ENCODE peak calls at places on chromosomes 13 and 19, in six cellular contexts. Y is endodermal cell; T is hepatocyte; W is naive thymus-derived CD4-positive, alpha-beta T cell; I is cardiac muscle cell; A is psoas muscle. J is an unnamed sample. For H3K4me1, the result is how much of the 10 kb centered on the place peaks cover.

GRCh38 chr19:51181913-51182419 is 39.9 kb downstream of the SIGLEC7 start:
- DNase-seq in I (peak), T (no peak), Y (peak), W (no peak), A (no peak), J (no peak)

GRCh38 chr13:58882556-58882955 is 1251.0 kb downstream of the PCDH17 start:
- DNase-seq in W (no peak), A (no peak), I (no peak), T (no peak), Y (no peak), J (no peak)

GRCh38 chr19:1252221-1252817 is 3.9 kb downstream of the MIDN start:
- DNase-seq in T (peak), A (peak), W (peak), Y (no peak), I (peak), J (peak)

GRCh38 chr19:30374791-30375650 is 2.8 kb downstream of the ZNF536 start:
- DNase-seq in W (no peak), A (no peak), Y (peak), I (no peak), T (peak), J (no peak)

GRCh38 chr19:40174087-40174486 is 17.1 kb upstream of the MAP3K10 start:
- DNase-seq in A (no peak), W (no peak), T (no peak), I (no peak), Y (no peak), J (no peak)

GRCh38 chr13:102769679-102770078 is 3.9 kb downstream of the TEX30 start:
- DNase-seq in A (no peak), I (peak), W (no peak), T (no peak), Y (no peak), J (no peak)

GRCh38 chr13:112247471-112248405 is 128.4 kb upstream of the SPACA7 start:
- DNase-seq in Y (peak), W (no peak), I (no peak), T (no peak), A (no peak), J (no peak)

GRCh38 chr19:3095375-3096191 is 1.4 kb downstream of the GNA11 start:
- DNase-seq in W (no peak), T (peak), Y (peak), A (no peak), I (no peak), J (peak)

GRCh38 chr19:2425622-2426581 is 1.5 kb downstream of the TIMM13 start:
- DNase-seq in I (no peak), T (no peak), Y (peak), A (no peak), W (no peak), J (no peak)

GRCh38 chr13:41848435-41849255 is 112.3 kb downstream of the VWA8 start:
- DNase-seq in A (no peak), T (no peak), Y (peak), W (no peak), I (peak), J (no peak)

GRCh38 chr19:18274776-18275356 is 614 bp upstream of the IQCN start:
- DNase-seq in A (peak), I (peak), Y (peak), T (peak), W (no peak), J (peak)

GRCh38 chr19:42149447-42150202 is 17.4 kb upstream of the POU2F2 start:
- DNase-seq in I (no peak), A (no peak), Y (no peak), T (no peak), W (no peak), J (no peak)

GRCh38 chr13:42497798-42498197 is 76.2 kb upstream of the TNFSF11 start:
- DNase-seq in A (no peak), I (peak), W (no peak), T (peak), Y (no peak), J (peak)

GRCh38 chr19:4064073-4064550 is 2.6 kb downstream of the ZBTB7A start:
- DNase-seq in T (peak), I (peak), W (no peak), Y (peak), A (peak), J (no peak)

GRCh38 chr13:23953860-23954512 is 56.7 kb upstream of the C1QTNF9B start:
- DNase-seq in W (no peak), A (no peak), T (no peak), I (no peak), Y (no peak), J (no peak)

GRCh38 chr19:47075941-47076340 is 27.5 kb upstream of the TMEM160 start:
- DNase-seq in I (no peak), W (no peak), Y (no peak), T (no peak), A (no peak), J (no peak)

GRCh38 chr19:33022472-33023116 is 42.1 kb downstream of the RHPN2 start:
- DNase-seq in I (no peak), A (no peak), W (no peak), T (no peak), Y (peak), J (no peak)

GRCh38 chr13:108828053-108828806 is 198.8 kb downstream of the MYO16 start:
- DNase-seq in Y (no peak), I (no peak), A (no peak), T (no peak), W (no peak), J (no peak)

GRCh38 chr19:1774999-1775772 is 21.9 kb downstream of the ONECUT3 start:
- DNase-seq in A (no peak), W (no peak), T (no peak), Y (peak), I (peak), J (no peak)

GRCh38 chr19:37990362-37990761 is 83.4 kb downstream of the SIPA1L3 start:
- DNase-seq in A (no peak), T (no peak), W (no peak), I (no peak), Y (peak), J (no peak)

GRCh38 chr13:33722216-33722900 is 95.6 kb upstream of the RFC3 start:
- DNase-seq in Y (no peak), W (no peak), A (no peak), T (no peak), I (peak), J (peak)

GRCh38 chr13:41995946-41996345 is 35.0 kb upstream of the VWA8 start:
- DNase-seq in T (peak), A (no peak), W (no peak), I (peak), Y (no peak), J (no peak)

GRCh38 chr19:1270168-1270853 is 1.2 kb downstream of the CIRBP start:
- DNase-seq in W (no peak), T (no peak), A (peak), I (no peak), Y (no peak), J (no peak)

GRCh38 chr19:49017666-49018351 is 918 bp upstream of the LHB start:
- DNase-seq in I (peak), T (peak), W (peak), Y (peak), A (peak), J (peak)

DNA sequence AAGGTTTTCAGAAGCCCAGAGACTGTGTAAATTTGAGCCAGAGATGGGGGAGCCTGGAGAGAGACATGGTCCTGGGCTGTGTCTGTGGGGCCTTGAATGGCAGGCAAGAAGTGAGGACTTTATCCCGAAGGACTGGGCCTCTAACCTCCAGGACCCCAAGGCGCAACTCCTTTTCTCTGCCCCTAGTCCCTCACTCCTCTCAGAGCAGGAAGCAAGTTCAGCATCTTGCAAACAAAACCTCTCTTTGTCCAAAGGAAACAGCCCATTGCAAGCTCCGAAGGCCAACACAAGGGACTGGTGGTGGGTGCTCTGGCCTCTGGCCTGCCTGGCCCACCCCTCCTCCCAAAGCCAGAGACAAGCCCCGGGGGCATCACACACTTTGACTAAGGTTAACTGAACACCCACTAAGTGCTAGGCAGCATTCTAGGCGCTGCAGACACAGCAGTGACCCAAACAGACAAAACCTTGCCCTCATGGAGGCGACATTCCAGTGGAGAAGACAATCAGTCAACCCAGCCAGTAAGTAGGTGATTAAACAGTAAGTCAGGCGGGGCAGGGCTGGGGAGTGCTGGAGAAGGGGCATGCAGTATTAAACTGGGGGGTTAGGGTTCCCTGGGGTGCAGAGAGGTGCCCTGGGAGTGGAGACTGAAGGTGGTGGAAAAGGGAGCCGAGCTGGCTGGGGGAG is 31.4 kb upstream of the FXYD3 start:
- DNase-seq in T (no peak), I (no peak), Y (no peak), W (no peak), A (no peak), J (no peak)
- H3K4me1 ChIP-seq in T (under half), I (under half), Y (under half), W (under half), A (under half), J (under half)

GRCh38 chr13:98482476-98483444 is 94.1 kb downstream of the STK24 start:
- DNase-seq in I (peak), A (peak), Y (peak), W (no peak), T (no peak), J (no peak)

GRCh38 chr13:98481511-98481951 is 95.4 kb downstream of the STK24 start:
- DNase-seq in W (no peak), Y (no peak), T (no peak), A (no peak), I (no peak), J (no peak)

GRCh38 chr13:98484289-98485219 is 92.4 kb downstream of the STK24 start:
- DNase-seq in W (peak), I (peak), A (peak), T (peak), Y (peak), J (peak)

GRCh38 chr13:98485561-98485960 is 91.3 kb downstream of the STK24 start:
- DNase-seq in A (no peak), W (no peak), T (no peak), Y (peak), I (no peak), J (no peak)

DNA sequence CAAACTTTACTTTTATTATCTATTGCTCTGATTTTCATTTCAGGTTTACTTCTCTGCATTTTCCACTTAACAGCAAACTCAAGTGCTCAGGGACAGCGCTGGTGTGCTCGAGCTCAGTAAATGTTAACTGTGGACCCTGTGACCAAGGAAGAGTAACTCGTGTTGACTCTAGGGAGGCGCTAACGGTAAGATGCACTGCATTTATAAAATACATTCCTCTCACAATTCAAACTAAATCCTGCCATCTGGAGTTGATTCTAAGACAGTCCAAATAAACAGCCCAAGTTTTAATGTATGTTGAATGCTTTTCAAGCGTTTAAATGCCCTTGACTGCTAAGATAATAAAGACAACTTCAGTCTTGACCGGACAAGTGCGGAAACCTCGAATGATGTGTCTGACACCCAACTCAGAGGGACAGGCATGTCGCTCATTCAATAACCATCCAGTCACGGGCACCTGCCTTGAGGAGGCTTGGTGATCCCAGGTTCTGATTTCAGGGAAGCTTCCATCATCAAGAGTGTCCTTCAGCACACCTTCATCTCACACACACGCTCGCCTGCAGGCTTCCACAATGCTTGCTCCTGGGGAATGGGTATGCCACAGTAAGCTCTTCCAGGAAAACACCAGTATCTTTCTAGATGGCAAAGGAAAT is 93.1 kb downstream of the STK24 start:
- DNase-seq in A (no peak), Y (no peak), I (no peak), T (peak), W (peak), J (no peak)
- H3K4me1 ChIP-seq in A (half or more), Y (under half), I (half or more), T (under half), W (under half), J (half or more)

GRCh38 chr13:37479901-37480300 is 118.7 kb downstream of the POSTN start:
- DNase-seq in W (no peak), I (peak), T (no peak), A (no peak), Y (no peak), J (no peak)

GRCh38 chr13:37484056-37484455 is 114.5 kb downstream of the POSTN start:
- DNase-seq in W (no peak), T (no peak), Y (no peak), A (no peak), I (no peak), J (no peak)

GRCh38 chr13:37481005-37481857 is 117.3 kb downstream of the POSTN start:
- DNase-seq in A (no peak), I (peak), Y (no peak), W (no peak), T (no peak), J (no peak)

GRCh38 chr13:37485766-37486165 is 112.8 kb downstream of the POSTN start:
- DNase-seq in I (peak), Y (no peak), W (no peak), A (no peak), T (no peak), J (no peak)

GRCh38 chr13:37481858-37482227 is 116.7 kb downstream of the POSTN start:
- DNase-seq in A (no peak), I (no peak), T (no peak), W (no peak), Y (no peak), J (no peak)
- H3K4me1 ChIP-seq in A (under half), I (under half), T (under half), W (under half), Y (under half), J (under half)

DNA sequence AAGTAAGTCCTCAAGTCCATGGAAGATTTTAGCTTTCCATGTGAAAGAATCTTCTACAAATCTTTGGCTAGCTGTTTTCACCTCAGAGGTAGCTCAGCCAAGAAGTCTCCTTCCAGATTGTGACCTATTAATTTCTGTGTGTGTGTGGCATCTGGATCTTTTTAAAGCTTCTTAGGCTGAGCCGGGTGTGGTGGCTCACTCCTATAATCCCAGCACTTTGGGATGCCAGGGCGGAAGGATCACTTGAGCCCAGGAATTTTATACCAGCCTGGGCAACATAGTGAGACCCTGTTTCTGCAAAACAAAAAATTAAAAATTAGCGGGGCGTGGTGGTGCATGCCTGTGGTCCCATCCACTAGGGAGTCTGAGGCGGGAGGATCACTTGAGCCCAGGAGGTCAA is 13.4 kb upstream of the SLC44A2 start:
- DNase-seq in T (no peak), Y (no peak), A (no peak), W (no peak), I (no peak), J (no peak)
- H3K4me1 ChIP-seq in T (under half), Y (under half), A (under half), W (under half), I (under half), J (under half)

GRCh38 chr13:111202745-111203144 is 87.6 kb downstream of the ARHGEF7 start:
- DNase-seq in W (no peak), Y (no peak), T (peak), A (no peak), I (peak), J (peak)
- H3K4me1 ChIP-seq in W (under half), Y (under half), T (under half), A (half or more), I (under half), J (under half)